ENCODE peak calls at places on chromosome 1, in four cellular contexts. One of them, this sample, is unnamed.

GRCh38 chr1:40344597-40344996 is 27.5 kb upstream of the COL9A2 start:
- DNase-seq in HepG2: peak; percentile 43
- DNase-seq in K562: no peak
- DNase-seq in SK-N-SH: peak; percentile 13
- DNase-seq in this sample: no peak

GRCh38 chr1:176466514-176466913 is 3.5 kb downstream of the PAPPA2 start:
- DNase-seq in HepG2: peak; percentile 19
- DNase-seq in K562: peak; percentile 52
- DNase-seq in SK-N-SH: peak; percentile 21
- DNase-seq in this sample: no peak

GRCh38 chr1:50420689-50421365 is 2.4 kb downstream of the DMRTA2 start:
- DNase-seq in HepG2: no peak
- DNase-seq in K562: no peak
- DNase-seq in SK-N-SH: peak; percentile 54
- DNase-seq in this sample: no peak

GRCh38 chr1:92739669-92740524 is 45.0 kb downstream of the EVI5 start:
- DNase-seq in HepG2: no peak
- DNase-seq in K562: no peak
- DNase-seq in SK-N-SH: no peak
- DNase-seq in this sample: no peak

GRCh38 chr1:88873737-88874374 is 17.5 kb downstream of the GTF2B start:
- DNase-seq in HepG2: peak; percentile 7
- DNase-seq in K562: no peak
- DNase-seq in SK-N-SH: no peak
- DNase-seq in this sample: no peak

GRCh38 chr1:2934173-2934540 is 87.1 kb upstream of the ACTRT2 start:
- DNase-seq in HepG2: no peak
- DNase-seq in K562: no peak
- DNase-seq in SK-N-SH: no peak
- DNase-seq in this sample: no peak

GRCh38 chr1:202144510-202145324 is at the start of gene ARL8A:
- DNase-seq in HepG2: no peak
- DNase-seq in K562: peak; percentile 90
- DNase-seq in SK-N-SH: peak; percentile 93
- DNase-seq in this sample: no peak

GRCh38 chr1:90959352-90960206 is 62.3 kb downstream of the ZNF644 start:
- DNase-seq in HepG2: peak; percentile 74
- DNase-seq in K562: no peak
- DNase-seq in SK-N-SH: no peak
- DNase-seq in this sample: no peak

GRCh38 chr1:8625981-8626898 is 191.2 kb downstream of the RERE start:
- DNase-seq in HepG2: peak; percentile 78
- DNase-seq in K562: peak; percentile 64
- DNase-seq in SK-N-SH: no peak
- DNase-seq in this sample: peak; percentile 6

GRCh38 chr1:29912413-29912812 is 676.1 kb downstream of the PTPRU start:
- DNase-seq in HepG2: peak; percentile 8
- DNase-seq in K562: no peak
- DNase-seq in SK-N-SH: no peak
- DNase-seq in this sample: peak; percentile 3

GRCh38 chr1:163395767-163396166 is 74.0 kb downstream of the NUF2 start:
- DNase-seq in HepG2: no peak
- DNase-seq in K562: no peak
- DNase-seq in SK-N-SH: no peak
- DNase-seq in this sample: no peak
- TF ChIP-seq ELF1 in HepG2: no peak
- TF ChIP-seq ELF1 in K562: no peak
- TF ChIP-seq ELF1 in SK-N-SH: no peak
- TF ChIP-seq ELF1 in this sample: no peak

DNA sequence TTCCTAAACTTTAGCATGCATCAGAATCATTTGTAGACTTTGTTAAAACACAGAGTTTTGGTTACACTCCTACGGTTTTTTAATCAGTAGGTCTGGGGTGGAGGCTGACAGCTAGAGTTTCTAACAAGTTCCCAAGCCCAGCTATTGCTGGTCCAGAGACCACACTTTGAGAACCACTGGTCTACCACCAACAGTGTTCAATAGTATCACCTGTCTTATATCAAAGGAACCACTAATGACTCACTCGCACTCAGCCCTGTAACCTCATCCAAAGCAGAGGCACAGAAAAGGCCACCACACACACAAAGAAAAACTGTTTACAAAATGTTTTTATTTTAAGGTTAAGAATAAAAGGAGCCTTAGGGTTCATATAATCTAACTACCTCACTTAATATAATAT is 68.7 kb downstream of the HIVEP3 start:
- DNase-seq in HepG2: no peak
- DNase-seq in K562: no peak
- DNase-seq in SK-N-SH: no peak
- DNase-seq in this sample: no peak
- TF ChIP-seq ELF1 in HepG2: no peak
- TF ChIP-seq ELF1 in K562: no peak
- TF ChIP-seq ELF1 in SK-N-SH: no peak
- TF ChIP-seq ELF1 in this sample: no peak

DNA sequence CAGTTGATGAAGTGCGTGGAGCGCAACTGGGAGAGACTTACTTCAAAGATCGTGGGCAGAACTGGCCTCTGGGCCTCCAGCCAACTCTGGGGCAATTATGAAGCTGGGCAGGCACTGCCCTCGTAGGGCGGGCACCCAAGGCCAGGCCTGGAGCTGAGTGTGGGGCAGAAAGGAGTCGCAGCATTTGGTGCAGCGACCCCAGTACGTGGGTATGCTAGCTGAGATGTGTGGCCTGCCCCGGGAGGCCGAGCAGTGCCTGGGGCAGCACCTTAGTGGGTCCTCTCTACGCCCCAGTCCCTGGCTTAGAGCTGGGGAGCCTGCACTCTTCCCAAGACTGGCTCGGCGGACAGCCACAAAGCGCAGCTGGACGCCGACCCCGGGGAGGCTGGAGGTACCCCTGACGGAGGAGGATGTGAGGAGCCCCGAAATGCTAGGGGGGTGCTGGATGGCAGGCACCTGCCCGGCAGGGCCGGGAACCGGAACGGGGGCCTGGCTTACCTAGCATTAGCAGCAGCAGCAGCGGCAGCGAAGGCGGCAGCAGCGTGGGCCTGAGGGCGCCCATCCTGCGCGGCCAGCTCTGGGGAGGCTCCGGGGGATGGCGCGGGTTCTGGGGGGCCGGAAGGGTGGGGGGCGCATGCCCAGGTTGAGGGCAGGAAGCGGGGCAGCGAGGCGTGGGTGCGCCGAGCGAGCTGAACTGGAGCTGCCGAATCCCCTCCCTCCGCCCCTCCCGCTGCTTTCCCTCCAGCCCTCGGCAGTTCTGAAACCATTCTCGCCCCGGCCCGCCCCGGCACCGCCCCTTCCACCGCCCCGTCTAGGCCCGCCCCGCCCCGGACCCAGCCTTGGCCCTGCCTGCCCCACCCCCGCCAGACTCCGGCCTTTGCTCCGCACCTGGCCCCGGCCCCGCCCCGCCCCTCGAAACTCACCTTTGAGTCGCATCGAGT is at the start of gene IGSF8:
- DNase-seq in HepG2: peak; percentile 68
- DNase-seq in K562: peak; percentile 92
- DNase-seq in SK-N-SH: peak; percentile 93
- DNase-seq in this sample: peak; percentile 64
- TF ChIP-seq ELF1 in HepG2: no peak
- TF ChIP-seq ELF1 in K562: no peak
- TF ChIP-seq ELF1 in SK-N-SH: no peak
- TF ChIP-seq ELF1 in this sample: no peak

GRCh38 chr1:184118051-184118450 is 66.5 kb downstream of the TSEN15 start:
- DNase-seq in HepG2: no peak
- DNase-seq in K562: no peak
- DNase-seq in SK-N-SH: no peak
- DNase-seq in this sample: no peak
- TF ChIP-seq ELF1 in HepG2: no peak
- TF ChIP-seq ELF1 in K562: no peak
- TF ChIP-seq ELF1 in SK-N-SH: no peak
- TF ChIP-seq ELF1 in this sample: no peak

DNA sequence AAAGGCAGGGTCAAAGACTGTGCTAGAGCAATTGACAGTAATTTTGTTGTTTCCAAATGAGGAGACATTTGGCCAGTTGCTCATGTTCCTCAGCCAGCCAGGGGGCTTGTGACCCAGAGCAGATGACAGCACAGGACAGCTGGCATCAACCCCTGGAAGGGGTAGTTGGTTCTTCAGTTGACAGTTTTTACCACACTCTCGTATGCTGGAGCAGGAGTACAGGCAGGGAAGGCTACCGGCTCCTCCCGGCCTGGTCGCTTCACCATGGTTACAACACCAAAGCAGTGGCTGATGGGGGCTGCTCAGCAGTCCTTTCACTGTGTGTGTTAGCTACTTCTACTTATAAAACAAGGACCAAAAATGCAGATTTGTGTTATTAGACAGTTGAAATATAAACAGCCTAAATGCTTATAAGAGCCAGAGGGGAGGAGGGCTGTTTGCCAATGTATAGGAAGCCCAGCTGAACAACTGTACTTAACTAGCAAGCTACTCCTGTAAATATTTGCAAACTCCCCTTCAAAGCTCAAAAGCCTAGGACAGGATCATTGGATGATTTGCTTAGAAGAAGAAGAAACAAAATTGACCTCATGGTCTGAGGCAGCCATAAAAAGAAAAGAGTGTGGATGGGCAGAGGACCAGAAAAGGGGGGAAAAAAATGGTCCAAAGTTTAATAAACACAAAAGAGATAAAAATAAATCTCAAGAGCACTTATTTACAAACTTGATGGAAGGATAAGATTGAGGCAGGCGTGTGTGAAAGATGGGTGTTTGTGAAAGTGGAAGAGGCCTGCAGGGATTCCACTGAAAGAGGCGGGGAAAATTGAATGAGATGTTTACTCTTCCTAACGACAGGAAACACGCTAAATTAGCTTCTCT is 57.0 kb downstream of the TGFB2 start:
- DNase-seq in HepG2: peak; percentile 85
- DNase-seq in K562: no peak
- DNase-seq in SK-N-SH: no peak
- DNase-seq in this sample: no peak
- TF ChIP-seq ELF1 in HepG2: no peak
- TF ChIP-seq ELF1 in K562: no peak
- TF ChIP-seq ELF1 in SK-N-SH: no peak
- TF ChIP-seq ELF1 in this sample: no peak

DNA sequence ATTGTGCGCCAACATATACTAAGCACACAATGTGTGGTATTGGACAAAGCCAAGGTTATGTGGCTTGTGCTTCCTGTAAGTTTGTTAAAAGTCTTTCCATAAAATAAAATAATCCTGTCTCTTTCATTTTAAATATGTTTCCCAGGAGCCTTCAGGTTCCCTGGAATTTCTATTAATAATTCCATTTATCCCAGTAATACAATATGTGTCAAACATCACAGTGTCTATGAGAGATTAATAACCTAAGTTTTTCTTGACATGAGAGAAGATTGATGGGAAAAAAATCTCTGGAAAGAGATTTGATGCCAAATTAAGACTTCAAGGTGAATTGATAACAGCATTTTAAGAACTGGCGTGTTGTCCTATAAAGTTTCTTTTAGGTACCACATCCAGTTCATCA is 507.0 kb downstream of the TTLL7 start:
- DNase-seq in HepG2: no peak
- DNase-seq in K562: no peak
- DNase-seq in SK-N-SH: no peak
- DNase-seq in this sample: no peak
- TF ChIP-seq ELF1 in HepG2: no peak
- TF ChIP-seq ELF1 in K562: no peak
- TF ChIP-seq ELF1 in SK-N-SH: no peak
- TF ChIP-seq ELF1 in this sample: no peak

DNA sequence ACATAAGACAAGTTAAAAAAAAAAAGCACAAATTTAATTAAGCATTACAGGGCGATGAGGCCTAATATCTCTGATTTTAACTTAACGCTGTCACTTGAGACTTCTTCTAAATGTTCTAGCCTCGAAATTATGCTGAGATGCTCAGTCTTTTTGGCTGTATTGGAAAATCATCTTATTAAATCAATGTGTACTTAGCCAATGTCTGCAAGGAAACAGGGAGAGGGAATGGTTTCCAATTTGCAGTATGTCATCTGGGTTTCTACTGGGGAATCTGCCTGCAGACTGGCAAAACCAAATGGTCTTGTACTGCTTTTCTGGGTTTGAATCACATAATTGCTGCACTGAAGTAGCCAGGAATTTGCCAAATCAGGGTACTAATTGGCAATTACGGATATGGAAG is 44.1 kb downstream of the KANK4 start:
- DNase-seq in HepG2: no peak
- DNase-seq in K562: no peak
- DNase-seq in SK-N-SH: no peak
- DNase-seq in this sample: no peak
- TF ChIP-seq ELF1 in HepG2: no peak
- TF ChIP-seq ELF1 in K562: no peak
- TF ChIP-seq ELF1 in SK-N-SH: no peak
- TF ChIP-seq ELF1 in this sample: no peak